ENCODE peak calls at places on chromosome 4, in eight cellular contexts. C, O, Z, W, L, F, H and M are unnamed samples.

GRCh38 chr4:81836716-81837115 is 365.0 kb upstream of the RASGEF1B start:
- DNase-seq in F (no peak), H (no peak), L (no peak), C (no peak), W (no peak), O (no peak), Z (no peak), M (no peak)

GRCh38 chr4:80077639-80078038 is 4.6 kb upstream of the ANTXR2 start:
- DNase-seq in F (no peak), O (no peak), W (no peak), C (no peak), L (no peak), Z (no peak), H (no peak), M (no peak)

GRCh38 chr4:62544428-62544827 is 1344.3 kb downstream of the ADGRL3 start:
- DNase-seq in F (no peak), C (no peak), Z (no peak), L (no peak), O (no peak), W (no peak), H (no peak), M (no peak)

GRCh38 chr4:38782452-38783108 is at the start of gene TLR10:
- DNase-seq in H (peak; percentile 52), C (no peak), L (peak; percentile 21), F (no peak), W (no peak), Z (no peak), O (no peak), M (peak; percentile 46)

GRCh38 chr4:3630136-3630933 is 98.1 kb upstream of the LRPAP1 start:
- DNase-seq in L (no peak), O (no peak), H (no peak), W (peak; percentile 23), Z (no peak), C (no peak), F (no peak), M (no peak)

GRCh38 chr4:187128226-187128625 is 404.6 kb upstream of the FAT1 start:
- DNase-seq in W (no peak), F (no peak), Z (no peak), O (no peak), C (no peak), L (no peak), H (no peak), M (no peak)

GRCh38 chr4:140688711-140689598 is 67.2 kb downstream of the TBC1D9 start:
- DNase-seq in C (no peak), F (no peak), W (no peak), Z (no peak), L (no peak), O (no peak), H (no peak), M (peak; percentile 20)

GRCh38 chr4:7392438-7393374 is 42.0 kb downstream of the PSAPL1 start:
- DNase-seq in L (no peak), Z (no peak), H (no peak), C (no peak), O (no peak), F (no peak), W (peak; percentile 41), M (no peak)

GRCh38 chr4:77931452-77932135 is 69.0 kb downstream of the MRPL1 start:
- DNase-seq in O (no peak), C (no peak), Z (no peak), F (no peak), L (no peak), H (no peak), W (no peak), M (no peak)

GRCh38 chr4:176270669-176271068 is 1.6 kb upstream of the ASB5 start:
- DNase-seq in L (no peak), H (no peak), W (no peak), C (no peak), O (no peak), F (no peak), Z (no peak), M (peak; percentile 59)

GRCh38 chr4:74410741-74411140 is 34.2 kb upstream of the AREG start:
- DNase-seq in H (no peak), O (no peak), C (no peak), W (no peak), F (no peak), Z (no peak), L (no peak), M (no peak)

GRCh38 chr4:109179089-109179488 is 123.4 kb downstream of the COL25A1 start:
- DNase-seq in H (no peak), F (no peak), O (no peak), C (no peak), Z (no peak), W (no peak), L (no peak), M (no peak)

GRCh38 chr4:156169011-156169410 is 215.3 kb upstream of the CTSO start:
- DNase-seq in O (no peak), W (no peak), H (no peak), Z (no peak), F (no peak), C (no peak), L (no peak), M (peak; percentile 85)

GRCh38 chr4:168019019-168019651 is 73.2 kb upstream of the ANXA10 start:
- DNase-seq in H (no peak), O (no peak), C (no peak), Z (no peak), L (no peak), W (no peak), F (no peak), M (no peak)

GRCh38 chr4:48687313-48687712 is 92.8 kb downstream of the FRYL start:
- DNase-seq in L (no peak), C (no peak), Z (no peak), O (no peak), H (no peak), F (no peak), W (no peak), M (no peak)

GRCh38 chr4:10731162-10731561 is 46.6 kb upstream of the CLNK start:
- DNase-seq in W (no peak), Z (no peak), F (no peak), C (no peak), H (no peak), O (no peak), L (no peak), M (no peak)

GRCh38 chr4:5815641-5816040 is 77.2 kb downstream of the CRMP1 start:
- DNase-seq in W (no peak), H (no peak), Z (no peak), L (no peak), C (no peak), F (no peak), O (no peak), M (no peak)

GRCh38 chr4:148095346-148095923 is 346.8 kb downstream of the NR3C2 start:
- DNase-seq in O (no peak), L (no peak), W (no peak), C (no peak), F (no peak), H (no peak), Z (no peak), M (no peak)

GRCh38 chr4:119041951-119042560 is 93.6 kb upstream of the MYOZ2 start:
- DNase-seq in L (peak; percentile 81), H (peak; percentile 73), W (no peak), O (no peak), F (peak; percentile 31), C (no peak), Z (no peak), M (peak; percentile 81)

GRCh38 chr4:23038626-23039245 is 346.0 kb downstream of the GBA3 start:
- DNase-seq in C (no peak), W (no peak), O (no peak), Z (no peak), H (no peak), F (no peak), L (no peak), M (no peak)

GRCh38 chr4:152357206-152357605 is 178.7 kb downstream of the FBXW7 start:
- DNase-seq in H (no peak), W (peak; percentile 54), C (no peak), F (no peak), L (no peak), O (no peak), Z (no peak), M (no peak)

GRCh38 chr4:72319596-72319995 is 249.4 kb downstream of the ADAMTS3 start:
- DNase-seq in F (no peak), H (no peak), Z (no peak), C (no peak), O (no peak), L (no peak), W (no peak), M (peak; percentile 57)

GRCh38 chr4:114087596-114088230 is 108.3 kb upstream of the ARSJ start:
- DNase-seq in W (no peak), O (no peak), Z (no peak), L (no peak), F (no peak), H (no peak), C (no peak), M (peak; percentile 24)

GRCh38 chr4:53455766-53456165 is 78.3 kb downstream of the FIP1L1 start:
- DNase-seq in O (no peak), Z (no peak), F (no peak), C (no peak), L (peak; percentile 94), W (no peak), H (no peak), M (no peak)

GRCh38 chr4:82890602-82890912 is 396 bp downstream of the SEC31A start:
- DNase-seq in O (no peak), L (no peak), W (no peak), F (no peak), C (no peak), Z (no peak), H (no peak), M (peak; percentile 58)

GRCh38 chr4:100716416-100716815 is 198.6 kb upstream of the EMCN start:
- DNase-seq in C (no peak), O (no peak), W (no peak), L (no peak), H (no peak), F (no peak), Z (no peak), M (no peak)

GRCh38 chr4:40205259-40206198 is 8.7 kb downstream of the RHOH start:
- DNase-seq in L (no peak), Z (no peak), W (no peak), C (no peak), H (peak; percentile 56), O (no peak), F (no peak), M (no peak)

GRCh38 chr4:8248091-8248490 is 21.5 kb upstream of the HTRA3 start:
- DNase-seq in W (no peak), C (no peak), O (no peak), F (no peak), H (no peak), Z (no peak), L (no peak), M (no peak)